ENCODE peak calls at places on chromosomes 2 and 18, in four cellular contexts. T is osteoblast, Q is MM.1S, X is cardiac muscle cell. F is an unnamed sample. For H3K27me3, the result is how much of the 10 kb centered on the place peaks cover.

GRCh38 chr2:197145471-197146056 is 165.0 kb downstream of the ANKRD44 start:
- DNase-seq in T (no peak), Q (no peak), X (no peak), F (no peak)

GRCh38 chr2:135299165-135299564 is 231.9 kb downstream of the ZRANB3 start:
- DNase-seq in T (no peak), Q (no peak), X (no peak), F (no peak)

GRCh38 chr2:2731885-2732284 is 400.8 kb upstream of the MYT1L start:
- DNase-seq in T (no peak), Q (no peak), X (no peak), F (no peak)

GRCh38 chr18:76452357-76452756 is 42.7 kb downstream of the ZNF516 start:
- DNase-seq in T (no peak), Q (no peak), X (peak), F (no peak)

GRCh38 chr2:103232882-103233281 is 471.1 kb downstream of the TMEM182 start:
- DNase-seq in T (no peak), Q (no peak), X (no peak), F (peak)

GRCh38 chr2:19797871-19798270 is 103.9 kb downstream of the TTC32 start:
- DNase-seq in T (no peak), Q (no peak), X (no peak), F (peak)

GRCh38 chr2:205721057-205721767 is 38.9 kb downstream of the NRP2 start:
- DNase-seq in T (no peak), Q (no peak), X (no peak), F (no peak)

GRCh38 chr2:127545796-127546195 is 10.3 kb downstream of the MYO7B start:
- DNase-seq in T (no peak), Q (no peak), X (no peak), F (no peak)

GRCh38 chr2:113181491-113182051 is 7.8 kb downstream of the PSD4 start:
- DNase-seq in T (no peak), Q (no peak), X (no peak), F (no peak)

GRCh38 chr2:134348239-134348638 is 94.4 kb downstream of the MGAT5 start:
- DNase-seq in T (no peak), Q (no peak), X (no peak), F (no peak)

GRCh38 chr2:170344663-170345099 is 166.7 kb downstream of the MYO3B start:
- DNase-seq in T (no peak), Q (no peak), X (no peak), F (no peak)

GRCh38 chr2:240021488-240022104 is 3.5 kb downstream of the NDUFA10 start:
- DNase-seq in T (peak), Q (peak), X (peak), F (peak)

GRCh38 chr2:25159947-25160346 is 8.4 kb downstream of the POMC start:
- DNase-seq in T (peak), Q (no peak), X (peak), F (no peak)

GRCh38 chr2:176562359-176563043 is 293.3 kb downstream of the MTX2 start:
- DNase-seq in T (peak), Q (no peak), X (no peak), F (no peak)

GRCh38 chr18:53380063-53380639 is 844.3 kb downstream of the MBD2 start:
- DNase-seq in T (no peak), Q (peak), X (peak), F (peak)

GRCh38 chr2:118593257-118593656 is 254.2 kb downstream of the EN1 start:
- DNase-seq in T (no peak), Q (no peak), X (no peak), F (no peak)

GRCh38 chr2:32825291-32825712 is 121.5 kb upstream of the LTBP1 start:
- DNase-seq in T (no peak), Q (no peak), X (peak), F (no peak)

GRCh38 chr2:180208841-180209240 is 201.7 kb upstream of the CWC22 start:
- DNase-seq in T (no peak), Q (no peak), X (no peak), F (peak)

GRCh38 chr2:234682492-234683228 is 185.8 kb upstream of the ARL4C start:
- DNase-seq in T (no peak), Q (no peak), X (no peak), F (no peak)

GRCh38 chr2:18701981-18702380 is 112.6 kb upstream of the NT5C1B start:
- DNase-seq in T (peak), Q (no peak), X (no peak), F (peak)

GRCh38 chr2:23420840-23421476 is 36.0 kb downstream of the KLHL29 start:
- DNase-seq in T (no peak), Q (no peak), X (no peak), F (no peak)

GRCh38 chr2:225584821-225585220 is 185.3 kb downstream of the NYAP2 start:
- DNase-seq in T (peak), Q (no peak), X (no peak), F (no peak)

GRCh38 chr2:159129807-159130206 is 156.7 kb downstream of the WDSUB1 start:
- DNase-seq in T (no peak), Q (no peak), X (no peak), F (no peak)

DNA sequence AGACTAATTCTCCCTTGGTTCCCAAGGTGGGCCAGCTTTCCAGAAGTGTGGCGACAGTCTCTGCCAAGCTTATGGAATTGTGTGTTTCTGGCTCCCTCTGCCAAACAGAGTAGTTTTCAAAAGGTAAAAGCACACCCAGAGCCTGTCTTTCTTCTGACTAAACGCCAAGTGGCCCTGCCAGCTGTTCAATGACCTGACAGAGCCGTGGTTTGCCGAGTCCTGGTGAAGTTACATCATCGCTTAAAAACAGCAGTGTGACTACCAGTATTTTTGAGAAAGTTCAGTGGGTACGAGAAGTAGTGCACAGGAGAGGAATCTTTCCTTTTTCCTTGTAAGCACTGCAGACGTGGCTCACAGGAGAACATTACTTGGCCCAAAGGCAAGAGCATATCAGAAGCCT is 1.9 kb downstream of the PER2 start:
- DNase-seq in T (peak), Q (no peak), X (no peak), F (no peak)
- H3K4me3 ChIP-seq in T (peak), Q (no peak), X (no peak), F (no peak)

DNA sequence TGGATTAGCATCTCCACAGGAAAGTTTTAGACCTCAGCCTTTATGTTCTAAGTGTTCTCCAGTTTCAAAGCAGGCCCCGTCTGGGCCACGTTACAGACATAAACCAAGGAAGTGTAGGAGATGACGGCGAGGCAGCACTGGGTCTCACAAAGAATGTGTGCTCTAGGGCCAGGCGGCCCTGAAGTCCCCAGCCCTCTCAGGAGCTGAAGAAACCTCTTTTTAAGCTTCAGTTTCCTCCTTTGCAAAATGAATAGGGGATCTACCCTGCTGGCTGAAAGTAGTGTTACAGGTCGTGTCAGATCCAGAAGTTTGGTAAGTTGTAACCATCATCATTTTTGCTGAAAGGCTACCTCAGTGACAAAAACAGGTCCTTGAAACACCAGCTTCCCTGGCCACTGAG is 81.7 kb downstream of the SPRED2 start:
- DNase-seq in T (no peak), Q (peak), X (peak), F (no peak)
- TF ChIP-seq CTCF in T (peak), Q (peak), X (peak), F (peak)

GRCh38 chr2:149488719-149489440 is 98.7 kb downstream of the MMADHC start:
- DNase-seq in T (no peak), Q (no peak), X (no peak), F (no peak)

GRCh38 chr2:149487189-149487588 is 100.4 kb downstream of the MMADHC start:
- DNase-seq in T (no peak), Q (no peak), X (no peak), F (no peak)

GRCh38 chr2:149489452-149489851 is 98.1 kb downstream of the MMADHC start:
- DNase-seq in T (no peak), Q (no peak), X (no peak), F (no peak)

GRCh38 chr2:149492923-149493322 is 94.7 kb downstream of the MMADHC start:
- DNase-seq in T (no peak), Q (no peak), X (no peak), F (no peak)

GRCh38 chr2:149490296-149490695 is 97.3 kb downstream of the MMADHC start:
- DNase-seq in T (no peak), Q (no peak), X (no peak), F (no peak)
- H3K27me3 ChIP-seq in T (under half), Q (under half), X (under half), F (under half)

GRCh38 chr2:201228271-201228911 is 31.9 kb upstream of the CASP8 start:
- DNase-seq in T (peak), Q (no peak), X (no peak), F (no peak)

GRCh38 chr2:201223089-201224073 is 37.0 kb upstream of the CASP8 start:
- DNase-seq in T (no peak), Q (peak), X (no peak), F (no peak)

GRCh38 chr2:201232125-201232815 is 28.1 kb upstream of the CASP8 start:
- DNase-seq in T (peak), Q (peak), X (peak), F (peak)

GRCh38 chr2:201233192-201234166 is 26.9 kb upstream of the CASP8 start:
- DNase-seq in T (no peak), Q (peak), X (no peak), F (no peak)

DNA sequence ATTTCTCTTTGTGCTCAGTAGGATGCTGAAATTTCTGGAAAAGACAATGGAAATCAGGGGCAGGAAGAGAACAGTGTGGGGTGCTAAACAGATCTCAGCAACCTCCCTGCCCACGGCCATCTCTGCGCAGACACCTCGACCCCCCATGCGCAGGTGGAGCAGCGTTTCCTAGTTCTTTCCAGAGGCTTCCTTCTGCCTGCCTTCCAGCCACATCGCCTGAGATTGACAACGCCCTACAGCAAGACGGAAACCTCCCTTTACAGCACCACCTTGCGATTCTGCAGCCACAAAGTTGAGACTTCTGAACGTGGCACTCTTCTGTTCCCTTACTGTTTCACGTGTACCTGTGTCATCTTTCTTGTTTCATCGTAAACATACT is 31.4 kb upstream of the CASP8 start:
- DNase-seq in T (no peak), Q (no peak), X (no peak), F (no peak)
- H3K4me3 ChIP-seq in T (no peak), Q (no peak), X (no peak), F (no peak)

GRCh38 chr2:121993682-121994081 is 238.2 kb downstream of the TSN start:
- DNase-seq in T (no peak), Q (no peak), X (no peak), F (no peak)
- TF ChIP-seq CTCF in T (peak), Q (no peak), X (no peak), F (no peak)

DNA sequence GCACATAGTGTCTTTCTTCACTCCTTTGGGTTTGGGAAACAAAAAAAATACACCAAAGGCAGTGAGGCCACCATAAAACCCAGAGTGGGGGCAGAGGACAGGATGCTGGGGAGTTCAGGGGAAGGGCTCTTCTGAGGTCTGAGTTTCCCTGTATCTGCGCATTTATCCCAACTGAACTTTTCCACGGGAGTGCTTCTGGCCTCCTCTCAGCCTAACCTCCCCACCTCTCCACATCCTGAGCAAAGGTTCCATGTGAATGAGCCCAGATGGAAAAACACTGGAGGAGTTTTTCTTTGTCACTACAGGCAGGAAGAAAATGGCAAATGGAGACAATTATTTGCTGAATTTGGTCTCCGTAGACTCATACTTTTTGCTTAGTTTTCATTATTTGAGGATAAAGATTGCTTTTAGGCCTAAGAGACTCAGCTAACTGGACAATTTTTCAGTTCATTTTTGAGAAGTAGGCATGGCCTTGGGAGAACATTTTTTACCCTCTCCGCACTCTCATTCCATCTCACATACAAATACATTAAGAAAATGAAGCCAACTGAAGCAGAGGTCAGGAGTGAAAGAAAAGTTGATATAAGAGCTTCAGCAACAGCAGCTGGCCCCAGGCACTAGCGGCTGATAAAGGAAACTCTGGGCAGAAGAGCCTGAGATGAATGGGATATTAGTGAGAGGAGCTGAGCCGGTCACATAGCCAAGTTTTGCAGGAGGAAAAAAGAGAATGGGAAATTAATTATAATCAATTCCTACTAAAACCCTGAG is 82.6 kb upstream of the CYP1B1 start:
- DNase-seq in T (no peak), Q (no peak), X (no peak), F (no peak)
- H3K27me3 ChIP-seq in T (under half), Q (under half), X (under half), F (under half)

GRCh38 chr2:219769044-219770030 is 141.9 kb downstream of the SLC4A3 start:
- DNase-seq in T (no peak), Q (no peak), X (no peak), F (no peak)
- H3K4me3 ChIP-seq in T (no peak), Q (no peak), X (no peak), F (no peak)

F was measured in kidney epithelial cell.